ENCODE peak calls at places on chromosomes 2 and 18, in six cellular contexts. M is BJ, A is OCI-LY7, O is MM.1S, L is choroid plexus epithelial cell, Z is foreskin fibroblast. F is an unnamed sample.

GRCh38 chr2:86037141-86037794 is 68.4 kb downstream of the POLR1A start:
- DNase-seq in M (peak), Z (peak), A (peak), O (peak), L (peak), F (peak)

GRCh38 chr2:240568678-240569522 is 616 bp downstream of the RNPEPL1 start:
- DNase-seq in O (peak), M (no peak), A (peak), Z (peak), L (peak), F (no peak)

GRCh38 chr18:44036500-44036899 is 644.2 kb upstream of the SETBP1 start:
- DNase-seq in M (no peak), L (peak), O (no peak), Z (peak), A (no peak), F (no peak)

GRCh38 chr18:64444819-64445218 is 295.9 kb upstream of the LINC00305 start:
- DNase-seq in O (no peak), A (no peak), L (no peak), M (no peak), Z (no peak), F (no peak)

GRCh38 chr18:12726774-12727550 is 24.1 kb downstream of the PSMG2 start:
- DNase-seq in O (peak), M (no peak), L (peak), A (peak), Z (peak), F (peak)

GRCh38 chr2:218229851-218230250 is 12.9 kb downstream of the ARPC2 start:
- DNase-seq in L (peak), A (no peak), M (no peak), Z (peak), O (peak), F (no peak)

GRCh38 chr18:57533399-57533884 is 53.1 kb downstream of the FECH start:
- DNase-seq in Z (peak), M (no peak), L (peak), O (no peak), A (no peak), F (peak)

GRCh38 chr2:30271300-30271699 is 40.0 kb downstream of the LBH start:
- DNase-seq in A (no peak), Z (no peak), O (no peak), L (no peak), M (no peak), F (no peak)

GRCh38 chr2:159054032-159054334 is 85.5 kb downstream of the TANC1 start:
- DNase-seq in M (no peak), A (no peak), Z (no peak), L (no peak), O (no peak), F (no peak)

GRCh38 chr2:181859123-181859522 is 32.4 kb upstream of the ITPRID2 start:
- DNase-seq in Z (no peak), O (no peak), M (no peak), L (no peak), A (no peak), F (no peak)

GRCh38 chr2:64329848-64330247 is 124.1 kb upstream of the LGALSL start:
- DNase-seq in A (no peak), M (no peak), L (no peak), Z (peak), O (no peak), F (no peak)

GRCh38 chr2:70994055-70994444 is 623 bp downstream of the TEX261 start:
- DNase-seq in L (no peak), A (peak), Z (peak), O (no peak), M (no peak), F (no peak)

GRCh38 chr2:3914243-3914642 is 210.9 kb downstream of the DCDC2C start:
- DNase-seq in A (no peak), L (no peak), O (no peak), M (no peak), Z (no peak), F (no peak)

GRCh38 chr18:41038071-41038470 is 917.0 kb upstream of the PIK3C3 start:
- DNase-seq in A (no peak), O (no peak), M (no peak), Z (no peak), L (peak), F (no peak)

GRCh38 chr2:160680294-160680693 is 186.7 kb upstream of the RBMS1 start:
- DNase-seq in L (no peak), A (no peak), M (no peak), O (no peak), Z (no peak), F (no peak)

GRCh38 chr2:8636041-8636491 is 45.8 kb upstream of the ID2 start:
- DNase-seq in L (peak), O (no peak), M (no peak), A (no peak), Z (no peak), F (no peak)

GRCh38 chr18:71831039-71831438 is 713.1 kb downstream of the CBLN2 start:
- DNase-seq in O (no peak), Z (peak), M (no peak), A (no peak), L (peak), F (no peak)

GRCh38 chr2:176162911-176163654 is 6.0 kb downstream of the HOXD3 start:
- DNase-seq in A (no peak), O (no peak), L (no peak), Z (no peak), M (no peak), F (no peak)

GRCh38 chr2:119475225-119475856 is 43.7 kb downstream of the TMEM37 start:
- DNase-seq in Z (no peak), M (no peak), O (no peak), A (peak), L (peak), F (no peak)

GRCh38 chr18:57780318-57781127 is 22.6 kb downstream of the ATP8B1 start:
- DNase-seq in M (no peak), O (no peak), Z (peak), L (peak), A (no peak), F (no peak)

GRCh38 chr2:29014331-29014730 is 33.2 kb downstream of the TOGARAM2 start:
- DNase-seq in L (no peak), A (no peak), M (no peak), Z (no peak), O (no peak), F (no peak)

GRCh38 chr18:12657849-12658829 is at the start of gene SPIRE1:
- DNase-seq in Z (peak), M (no peak), L (peak), A (peak), O (peak), F (no peak)

GRCh38 chr2:222535477-222535876 is 111.1 kb downstream of the SGPP2 start:
- DNase-seq in M (no peak), A (no peak), Z (no peak), L (no peak), O (no peak), F (no peak)

GRCh38 chr2:3529316-3530025 is 10.1 kb upstream of the ADI1 start:
- DNase-seq in A (no peak), O (no peak), Z (no peak), L (no peak), M (no peak), F (no peak)

GRCh38 chr2:150732064-150732463 is 244.6 kb upstream of the RND3 start:
- DNase-seq in A (no peak), M (peak), Z (peak), O (no peak), L (peak), F (peak)

GRCh38 chr2:20561703-20562454 is 89.0 kb downstream of the HS1BP3 start:
- DNase-seq in Z (peak), M (peak), O (no peak), A (no peak), L (peak), F (no peak)

GRCh38 chr18:71028285-71028762 is 739.5 kb downstream of the SOCS6 start:
- DNase-seq in O (no peak), M (no peak), A (no peak), Z (no peak), L (peak), F (no peak)

GRCh38 chr18:24839991-24840390 is 379.6 kb downstream of the HRH4 start:
- DNase-seq in Z (peak), M (no peak), O (no peak), A (no peak), L (no peak), F (no peak)

GRCh38 chr2:29834036-29834540 is 87.3 kb downstream of the ALK start:
- DNase-seq in A (no peak), M (no peak), L (no peak), Z (no peak), O (no peak), F (no peak)

DNA sequence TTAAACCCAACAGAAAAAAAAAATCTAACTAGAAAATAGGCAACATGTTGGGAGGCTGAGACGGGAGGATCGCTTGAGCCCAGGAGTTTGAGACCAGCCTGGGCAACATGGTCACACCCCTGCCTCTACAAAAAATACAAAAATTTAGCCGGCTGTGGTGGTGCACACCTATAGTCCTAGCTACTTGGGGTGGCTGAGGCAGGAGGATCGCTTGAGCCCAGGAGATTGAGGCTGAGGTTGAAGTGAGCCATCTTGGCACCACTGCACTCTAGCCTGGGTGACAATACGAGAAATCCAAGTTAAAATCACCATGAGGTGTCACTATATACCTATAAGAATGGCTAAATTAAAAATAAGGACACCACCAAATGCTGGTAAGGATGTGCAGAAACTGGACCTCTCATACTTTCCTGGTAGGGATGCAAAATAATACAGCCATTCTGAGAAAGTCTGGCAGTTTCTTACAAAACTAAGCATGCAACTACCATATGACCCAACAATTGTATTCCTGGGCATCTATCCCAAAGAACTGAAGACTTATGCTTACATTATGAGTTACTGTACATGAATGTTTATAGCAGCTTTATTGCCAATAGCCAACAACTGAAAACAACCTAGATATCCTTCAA is 2.2 kb downstream of the SEPTIN10 start:
- DNase-seq in A (no peak), L (peak), M (peak), O (peak), Z (peak), F (peak)
- TF ChIP-seq CTCF in A (no peak), L (peak), M (no peak), O (peak), Z (no peak), F (no peak)

GRCh38 chr2:98297817-98298684 is 48.2 kb upstream of the CNGA3 start:
- DNase-seq in A (no peak), Z (no peak), L (no peak), O (no peak), M (no peak), F (no peak)
- TF ChIP-seq CTCF in A (peak), Z (no peak), L (no peak), O (no peak), M (no peak), F (no peak)

GRCh38 chr2:187577310-187577709 is 23.1 kb upstream of the TFPI start:
- DNase-seq in L (peak), O (no peak), A (no peak), M (no peak), Z (no peak), F (no peak)
- TF ChIP-seq CTCF in L (peak), O (no peak), A (no peak), M (no peak), Z (no peak), F (no peak)

GRCh38 chr2:190698895-190699294 is 50.0 kb downstream of the NAB1 start:
- DNase-seq in Z (peak), L (peak), O (no peak), A (no peak), M (no peak), F (no peak)
- TF ChIP-seq CTCF in Z (peak), L (peak), O (no peak), A (no peak), M (peak), F (peak)

DNA sequence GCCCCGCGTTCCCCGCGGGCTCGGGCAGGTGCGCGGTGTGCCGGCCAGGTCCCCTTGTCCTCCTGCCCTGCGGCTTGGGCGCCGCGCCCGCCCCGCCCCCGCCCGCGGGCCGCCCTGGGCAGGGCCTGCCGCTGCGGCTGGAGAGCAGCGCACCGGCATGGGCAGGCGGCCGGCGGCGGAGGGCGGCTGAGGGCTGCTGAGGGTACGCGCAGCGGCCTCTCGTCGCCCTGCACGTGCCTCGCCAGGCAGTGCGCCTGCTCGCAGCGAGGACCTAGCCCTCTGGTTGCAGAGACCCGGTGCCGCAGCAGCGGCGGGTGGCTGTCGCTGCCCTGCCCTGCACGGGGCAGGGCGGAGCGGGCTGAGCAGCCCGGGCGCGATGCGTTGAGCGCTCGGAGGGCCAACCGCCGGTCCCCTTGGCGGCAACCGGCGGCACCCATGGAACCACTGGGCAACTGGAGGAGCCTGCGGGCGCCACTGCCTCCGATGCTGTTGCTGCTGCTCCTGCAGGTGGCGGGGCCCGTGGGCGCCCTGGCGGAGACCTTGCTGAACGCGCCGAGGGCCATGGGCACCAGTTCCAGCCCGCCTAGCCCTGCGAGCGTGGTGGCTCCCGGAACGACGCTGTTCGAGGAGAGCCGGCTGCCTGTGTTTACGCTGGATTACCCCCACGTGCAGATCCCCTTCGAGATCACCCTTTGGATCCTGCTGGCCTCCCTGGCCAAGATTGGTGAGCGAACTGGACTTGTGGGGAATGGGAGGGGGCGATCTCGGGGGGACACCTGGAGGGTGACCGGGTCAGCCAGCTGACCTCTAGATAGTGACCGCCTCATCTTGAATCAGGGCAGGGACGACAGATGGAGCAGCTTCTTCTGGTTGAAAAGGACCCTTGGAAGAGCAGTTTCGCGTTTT is at the start of gene SLC9A2:
- DNase-seq in Z (peak), L (no peak), O (peak), M (no peak), A (no peak), F (no peak)
- TF ChIP-seq CTCF in Z (no peak), L (no peak), O (no peak), M (no peak), A (no peak), F (no peak)

DNA sequence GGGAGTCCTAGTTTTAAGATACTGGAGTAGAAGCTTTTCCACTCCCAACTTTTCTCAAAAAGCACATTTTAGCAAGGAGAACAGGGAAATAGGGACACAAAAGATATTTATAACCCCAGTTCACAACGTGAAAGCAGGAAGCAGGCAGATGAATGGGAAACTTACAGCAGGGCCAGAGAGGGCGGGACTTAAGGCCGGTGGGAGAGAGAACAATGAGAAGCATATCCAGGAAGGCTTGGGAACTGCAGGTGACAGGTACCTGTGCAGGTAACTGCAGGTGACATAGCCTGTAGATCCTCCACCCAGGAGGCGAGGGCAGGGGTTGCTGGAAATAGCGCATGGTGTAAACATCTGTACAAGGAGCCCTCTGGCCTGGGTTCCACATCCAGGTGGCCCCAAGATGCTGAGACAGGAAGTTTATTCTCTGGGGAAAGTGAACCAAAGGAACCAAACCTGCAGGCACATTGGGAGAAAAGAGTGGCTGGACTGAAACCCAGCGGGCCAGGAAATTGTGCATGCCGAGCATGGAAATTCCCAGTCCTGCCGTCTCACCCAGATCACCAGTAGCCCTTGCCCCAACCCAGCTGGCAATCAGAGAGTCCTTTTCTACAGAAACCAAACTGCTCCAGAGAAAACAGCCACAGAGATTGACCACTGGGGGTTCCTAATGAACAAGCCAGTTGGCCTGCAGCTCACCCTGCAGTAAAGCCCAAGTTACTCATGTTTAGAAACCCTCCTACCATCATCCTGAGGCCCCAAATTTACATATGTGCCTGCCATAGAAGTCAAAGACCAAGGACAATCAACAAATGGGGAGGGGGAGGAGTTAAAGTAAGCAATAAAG is 24.3 kb upstream of the COL6A3 start:
- DNase-seq in M (no peak), Z (no peak), A (no peak), O (no peak), L (peak), F (no peak)
- TF ChIP-seq CTCF in M (no peak), Z (no peak), A (no peak), O (no peak), L (peak), F (no peak)

GRCh38 chr2:9771481-9772017 is 71.7 kb upstream of the TAF1B start:
- DNase-seq in L (peak), O (no peak), A (no peak), M (no peak), Z (peak), F (peak)
- TF ChIP-seq CTCF in L (peak), O (no peak), A (no peak), M (no peak), Z (no peak), F (peak)

GRCh38 chr2:195486520-195486919 is 170.5 kb upstream of the SLC39A10 start:
- DNase-seq in L (no peak), Z (no peak), A (no peak), M (no peak), O (no peak), F (no peak)

GRCh38 chr2:195490304-195490703 is 166.7 kb upstream of the SLC39A10 start:
- DNase-seq in M (no peak), L (no peak), A (no peak), Z (no peak), O (no peak), F (no peak)

GRCh38 chr2:195489101-195489500 is 167.9 kb upstream of the SLC39A10 start:
- DNase-seq in L (no peak), Z (peak), A (no peak), M (no peak), O (no peak), F (no peak)

GRCh38 chr2:195486987-195487644 is 169.9 kb upstream of the SLC39A10 start:
- DNase-seq in A (peak), M (no peak), O (peak), Z (peak), L (peak), F (no peak)

DNA sequence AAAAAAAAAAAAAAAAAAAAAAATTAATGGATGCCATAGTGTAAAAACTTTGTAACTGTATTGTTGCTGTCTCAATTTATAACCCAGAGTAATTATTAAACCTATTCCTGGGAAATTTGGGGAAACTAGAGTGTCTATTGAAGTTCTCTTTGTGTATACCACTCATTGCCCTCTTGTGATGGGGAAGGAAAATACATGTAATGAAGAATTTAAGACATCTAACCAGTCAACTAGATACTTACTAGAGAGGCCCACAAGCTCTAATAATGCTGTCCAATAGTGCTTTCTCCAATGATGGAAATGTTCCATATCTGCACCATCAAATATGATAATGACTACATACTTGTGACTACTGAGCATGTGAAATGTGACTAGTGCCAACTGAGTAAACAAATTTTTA is 168.5 kb upstream of the SLC39A10 start:
- DNase-seq in M (no peak), O (no peak), Z (peak), L (peak), A (no peak), F (no peak)
- TF ChIP-seq CTCF in M (no peak), O (no peak), Z (no peak), L (no peak), A (peak), F (no peak)

GRCh38 chr2:5507374-5507773 is 184.8 kb upstream of the SOX11 start:
- DNase-seq in Z (no peak), A (no peak), L (no peak), O (no peak), M (no peak), F (no peak)

GRCh38 chr2:5497874-5498273 is 194.3 kb upstream of the SOX11 start:
- DNase-seq in M (no peak), L (no peak), A (no peak), Z (no peak), O (no peak), F (no peak)

GRCh38 chr2:5501807-5502206 is 190.4 kb upstream of the SOX11 start:
- DNase-seq in M (no peak), Z (no peak), A (no peak), L (no peak), O (no peak), F (no peak)
- TF ChIP-seq CTCF in M (no peak), Z (no peak), A (no peak), L (no peak), O (no peak), F (no peak)

F was measured in AG09319.